ENCODE peak calls at places on chromosomes 1 and 21, in nine cellular contexts. One of them, this sample, is unnamed.

GRCh38 chr1:5837976-5838653 is 154.1 kb downstream of the NPHP4 start:
- DNase-seq in neuronal stem cell: no peak
- DNase-seq in colonic mucosa: no peak
- DNase-seq in A549: no peak
- DNase-seq in dorsolateral prefrontal cortex: no peak
- DNase-seq in tibial artery: no peak
- DNase-seq in pancreas: no peak
- DNase-seq in HCT116: no peak
- DNase-seq in ovary: no peak
- DNase-seq in this sample: no peak

GRCh38 chr1:242428403-242429190 is 95.9 kb downstream of the PLD5 start:
- DNase-seq in neuronal stem cell: no peak
- DNase-seq in colonic mucosa: no peak
- DNase-seq in A549: no peak
- DNase-seq in dorsolateral prefrontal cortex: no peak
- DNase-seq in tibial artery: no peak
- DNase-seq in pancreas: no peak
- DNase-seq in HCT116: no peak
- DNase-seq in ovary: no peak
- DNase-seq in this sample: no peak

GRCh38 chr1:234533034-234533571 is 54.1 kb upstream of the TARBP1 start:
- DNase-seq in neuronal stem cell: no peak
- DNase-seq in colonic mucosa: peak
- DNase-seq in A549: no peak
- DNase-seq in dorsolateral prefrontal cortex: no peak
- DNase-seq in tibial artery: peak
- DNase-seq in pancreas: no peak
- DNase-seq in HCT116: no peak
- DNase-seq in ovary: peak
- DNase-seq in this sample: no peak

GRCh38 chr1:14977338-14977931 is 176.1 kb upstream of the TMEM51 start:
- DNase-seq in neuronal stem cell: no peak
- DNase-seq in colonic mucosa: no peak
- DNase-seq in A549: no peak
- DNase-seq in dorsolateral prefrontal cortex: no peak
- DNase-seq in tibial artery: no peak
- DNase-seq in pancreas: no peak
- DNase-seq in HCT116: no peak
- DNase-seq in ovary: no peak
- DNase-seq in this sample: no peak

GRCh38 chr1:6157528-6158174 is 22.5 kb downstream of the CHD5 start:
- DNase-seq in neuronal stem cell: no peak
- DNase-seq in colonic mucosa: peak
- DNase-seq in A549: peak
- DNase-seq in dorsolateral prefrontal cortex: peak
- DNase-seq in tibial artery: no peak
- DNase-seq in pancreas: no peak
- DNase-seq in HCT116: peak
- DNase-seq in ovary: no peak
- DNase-seq in this sample: no peak

GRCh38 chr1:145960468-145961108 is 2.8 kb upstream of the LIX1L start:
- DNase-seq in neuronal stem cell: peak
- DNase-seq in colonic mucosa: peak
- DNase-seq in A549: peak
- DNase-seq in dorsolateral prefrontal cortex: peak
- DNase-seq in tibial artery: peak
- DNase-seq in pancreas: peak
- DNase-seq in HCT116: no peak
- DNase-seq in ovary: peak
- DNase-seq in this sample: peak

GRCh38 chr1:204319462-204319861 is 40.3 kb downstream of the PLEKHA6 start:
- DNase-seq in neuronal stem cell: no peak
- DNase-seq in colonic mucosa: no peak
- DNase-seq in A549: peak
- DNase-seq in dorsolateral prefrontal cortex: no peak
- DNase-seq in tibial artery: no peak
- DNase-seq in pancreas: no peak
- DNase-seq in HCT116: peak
- DNase-seq in ovary: no peak
- DNase-seq in this sample: peak

GRCh38 chr1:27011058-27011764 is 1.4 kb downstream of the TENT5B start:
- DNase-seq in neuronal stem cell: peak
- DNase-seq in colonic mucosa: no peak
- DNase-seq in A549: peak
- DNase-seq in dorsolateral prefrontal cortex: no peak
- DNase-seq in tibial artery: peak
- DNase-seq in pancreas: peak
- DNase-seq in HCT116: peak
- DNase-seq in ovary: peak
- DNase-seq in this sample: peak

GRCh38 chr21:17482928-17483327 is 29.9 kb upstream of the CXADR start:
- DNase-seq in neuronal stem cell: no peak
- DNase-seq in colonic mucosa: no peak
- DNase-seq in A549: no peak
- DNase-seq in dorsolateral prefrontal cortex: no peak
- DNase-seq in tibial artery: no peak
- DNase-seq in pancreas: no peak
- DNase-seq in HCT116: no peak
- DNase-seq in ovary: no peak
- DNase-seq in this sample: no peak

GRCh38 chr1:44170281-44170823 is 28.9 kb upstream of the KLF18 start:
- DNase-seq in neuronal stem cell: no peak
- DNase-seq in colonic mucosa: no peak
- DNase-seq in A549: no peak
- DNase-seq in dorsolateral prefrontal cortex: no peak
- DNase-seq in tibial artery: no peak
- DNase-seq in pancreas: no peak
- DNase-seq in HCT116: no peak
- DNase-seq in ovary: no peak
- DNase-seq in this sample: no peak

GRCh38 chr21:42042651-42043050 is 28.5 kb upstream of the UMODL1 start:
- DNase-seq in neuronal stem cell: no peak
- DNase-seq in colonic mucosa: no peak
- DNase-seq in A549: no peak
- DNase-seq in dorsolateral prefrontal cortex: no peak
- DNase-seq in tibial artery: no peak
- DNase-seq in pancreas: no peak
- DNase-seq in HCT116: no peak
- DNase-seq in ovary: no peak
- DNase-seq in this sample: no peak

GRCh38 chr1:43199093-43199726 is 27.1 kb downstream of the CFAP57 start:
- DNase-seq in neuronal stem cell: no peak
- DNase-seq in colonic mucosa: no peak
- DNase-seq in A549: no peak
- DNase-seq in dorsolateral prefrontal cortex: no peak
- DNase-seq in tibial artery: no peak
- DNase-seq in pancreas: no peak
- DNase-seq in HCT116: no peak
- DNase-seq in ovary: no peak
- DNase-seq in this sample: no peak

DNA sequence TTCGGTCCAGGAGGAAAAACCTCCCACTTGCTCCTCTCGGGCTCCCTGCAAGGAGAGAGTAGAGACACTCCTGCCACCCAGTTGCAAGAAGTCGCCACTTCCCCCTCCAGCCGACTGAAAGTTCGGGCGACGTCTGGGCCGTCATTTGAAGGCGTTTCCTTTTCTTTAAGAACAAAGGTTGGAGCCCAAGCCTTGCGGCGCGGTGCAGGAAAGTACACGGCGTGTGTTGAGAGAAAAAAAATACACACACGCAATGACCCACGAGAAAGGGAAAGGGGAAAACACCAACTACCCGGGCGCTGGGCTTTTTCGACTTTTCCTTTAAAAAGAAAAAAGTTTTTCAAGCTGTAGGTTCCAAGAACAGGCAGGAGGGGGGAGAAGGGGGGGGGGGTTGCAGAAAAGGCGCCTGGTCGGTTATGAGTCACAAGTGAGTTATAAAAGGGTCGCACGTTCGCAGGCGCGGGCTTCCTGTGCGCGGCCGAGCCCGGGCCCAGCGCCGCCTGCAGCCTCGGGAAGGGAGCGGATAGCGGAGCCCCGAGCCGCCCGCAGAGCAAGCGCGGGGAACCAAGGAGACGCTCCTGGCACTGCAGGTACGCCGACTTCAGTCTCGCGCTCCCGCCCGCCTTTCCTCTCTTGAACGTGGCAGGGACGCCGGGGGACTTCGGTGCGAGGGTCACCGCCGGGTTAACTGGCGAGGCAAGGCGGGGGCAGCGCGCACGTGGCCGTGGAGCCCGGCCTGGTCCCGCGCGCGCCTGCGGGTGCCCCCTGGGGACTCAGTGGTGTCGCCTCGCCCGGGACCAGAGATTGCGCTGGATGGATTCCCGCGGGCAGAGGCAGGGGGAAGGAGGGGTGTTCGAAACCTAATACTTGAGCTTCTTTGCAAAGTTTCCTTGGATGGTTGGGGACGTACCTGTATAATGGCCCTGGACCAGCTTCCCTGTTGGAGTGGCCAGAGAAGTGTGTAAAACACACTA is 45.3 kb downstream of the MRPL39 start:
- DNase-seq in neuronal stem cell: peak
- DNase-seq in colonic mucosa: peak
- DNase-seq in A549: peak
- DNase-seq in dorsolateral prefrontal cortex: no peak
- DNase-seq in tibial artery: peak
- DNase-seq in pancreas: peak
- DNase-seq in HCT116: no peak
- DNase-seq in ovary: peak
- DNase-seq in this sample: peak
- H3K27ac ChIP-seq in neuronal stem cell: no peak
- H3K27ac ChIP-seq in colonic mucosa: peak
- H3K27ac ChIP-seq in A549: peak
- H3K27ac ChIP-seq in dorsolateral prefrontal cortex: no peak
- H3K27ac ChIP-seq in tibial artery: peak
- H3K27ac ChIP-seq in pancreas: no peak
- H3K27ac ChIP-seq in HCT116: no peak
- H3K27ac ChIP-seq in ovary: no peak
- H3K27ac ChIP-seq in this sample: peak

GRCh38 chr21:37198989-37199924 is 67.9 kb downstream of the VPS26C start:
- DNase-seq in neuronal stem cell: no peak
- DNase-seq in colonic mucosa: no peak
- DNase-seq in A549: no peak
- DNase-seq in dorsolateral prefrontal cortex: no peak
- DNase-seq in tibial artery: no peak
- DNase-seq in pancreas: no peak
- DNase-seq in HCT116: peak
- DNase-seq in ovary: no peak
- DNase-seq in this sample: no peak
- H3K27ac ChIP-seq in neuronal stem cell: no peak
- H3K27ac ChIP-seq in colonic mucosa: peak
- H3K27ac ChIP-seq in A549: no peak
- H3K27ac ChIP-seq in dorsolateral prefrontal cortex: peak
- H3K27ac ChIP-seq in tibial artery: no peak
- H3K27ac ChIP-seq in pancreas: no peak
- H3K27ac ChIP-seq in HCT116: peak
- H3K27ac ChIP-seq in ovary: no peak
- H3K27ac ChIP-seq in this sample: no peak

GRCh38 chr1:211736351-211736915 is 61.0 kb upstream of the NEK2 start:
- DNase-seq in neuronal stem cell: no peak
- DNase-seq in colonic mucosa: no peak
- DNase-seq in A549: no peak
- DNase-seq in dorsolateral prefrontal cortex: peak
- DNase-seq in tibial artery: no peak
- DNase-seq in pancreas: no peak
- DNase-seq in HCT116: no peak
- DNase-seq in ovary: peak
- DNase-seq in this sample: no peak

GRCh38 chr1:211738096-211738708 is 62.8 kb upstream of the NEK2 start:
- DNase-seq in neuronal stem cell: no peak
- DNase-seq in colonic mucosa: no peak
- DNase-seq in A549: no peak
- DNase-seq in dorsolateral prefrontal cortex: no peak
- DNase-seq in tibial artery: no peak
- DNase-seq in pancreas: no peak
- DNase-seq in HCT116: no peak
- DNase-seq in ovary: no peak
- DNase-seq in this sample: no peak

GRCh38 chr1:211738709-211739301 is 63.4 kb upstream of the NEK2 start:
- DNase-seq in neuronal stem cell: no peak
- DNase-seq in colonic mucosa: no peak
- DNase-seq in A549: no peak
- DNase-seq in dorsolateral prefrontal cortex: no peak
- DNase-seq in tibial artery: no peak
- DNase-seq in pancreas: no peak
- DNase-seq in HCT116: no peak
- DNase-seq in ovary: no peak
- DNase-seq in this sample: no peak

GRCh38 chr1:211735208-211736170 is 60.1 kb upstream of the NEK2 start:
- DNase-seq in neuronal stem cell: no peak
- DNase-seq in colonic mucosa: peak
- DNase-seq in A549: peak
- DNase-seq in dorsolateral prefrontal cortex: peak
- DNase-seq in tibial artery: no peak
- DNase-seq in pancreas: peak
- DNase-seq in HCT116: peak
- DNase-seq in ovary: peak
- DNase-seq in this sample: no peak

DNA sequence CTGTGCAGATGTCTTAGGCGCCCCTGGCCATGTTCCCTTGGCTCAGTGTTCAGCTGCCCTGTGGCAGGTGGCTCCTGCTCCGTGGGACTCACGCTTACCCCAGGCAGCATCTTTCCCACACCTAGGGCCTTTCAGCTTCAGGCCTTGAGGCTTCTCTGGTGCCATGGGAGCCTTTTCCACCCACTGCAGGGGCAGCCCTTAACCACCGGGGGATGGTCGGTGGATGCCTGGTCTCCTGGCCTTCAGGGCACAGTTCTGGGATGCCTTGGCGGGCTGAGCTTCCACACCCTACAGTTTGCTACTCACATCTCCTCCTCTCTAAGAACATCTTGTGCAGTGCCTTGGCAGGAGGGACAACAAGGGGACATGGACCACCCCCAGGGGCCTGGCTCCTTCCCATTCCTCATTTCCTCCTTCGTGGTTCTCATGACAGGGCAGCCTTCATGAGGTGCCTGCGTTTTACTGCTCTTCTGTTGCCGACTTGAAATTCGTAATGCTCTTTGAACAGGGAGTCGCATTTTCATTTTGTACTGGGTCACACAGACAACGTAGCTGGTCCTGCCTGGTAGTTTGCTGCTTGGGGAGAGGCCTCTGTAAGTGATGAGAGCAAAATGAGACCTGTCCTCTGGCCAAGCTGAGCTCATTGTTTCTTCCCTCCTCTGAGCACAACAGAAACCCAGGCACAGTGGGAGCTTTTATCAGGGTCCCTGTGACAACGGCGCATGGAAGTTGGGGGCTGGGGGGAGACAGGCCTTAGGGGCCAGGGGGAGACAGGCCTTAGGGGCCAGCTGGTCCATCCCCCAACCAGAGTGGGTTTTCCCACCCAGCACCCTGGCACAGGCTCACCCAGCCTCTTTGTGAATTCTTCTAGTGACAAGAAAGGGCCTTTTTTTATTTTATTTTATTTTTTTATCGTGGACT is 62.0 kb upstream of the NEK2 start:
- DNase-seq in neuronal stem cell: no peak
- DNase-seq in colonic mucosa: no peak
- DNase-seq in A549: no peak
- DNase-seq in dorsolateral prefrontal cortex: peak
- DNase-seq in tibial artery: no peak
- DNase-seq in pancreas: no peak
- DNase-seq in HCT116: no peak
- DNase-seq in ovary: no peak
- DNase-seq in this sample: no peak
- H3K27ac ChIP-seq in neuronal stem cell: no peak
- H3K27ac ChIP-seq in colonic mucosa: no peak
- H3K27ac ChIP-seq in A549: peak
- H3K27ac ChIP-seq in dorsolateral prefrontal cortex: peak
- H3K27ac ChIP-seq in tibial artery: no peak
- H3K27ac ChIP-seq in pancreas: no peak
- H3K27ac ChIP-seq in HCT116: no peak
- H3K27ac ChIP-seq in ovary: no peak
- H3K27ac ChIP-seq in this sample: no peak

GRCh38 chr1:25871086-25871703 is 4.3 kb downstream of the PAQR7 start:
- DNase-seq in neuronal stem cell: no peak
- DNase-seq in colonic mucosa: no peak
- DNase-seq in A549: no peak
- DNase-seq in dorsolateral prefrontal cortex: peak
- DNase-seq in tibial artery: no peak
- DNase-seq in pancreas: no peak
- DNase-seq in HCT116: no peak
- DNase-seq in ovary: peak
- DNase-seq in this sample: no peak
- H3K27ac ChIP-seq in neuronal stem cell: no peak
- H3K27ac ChIP-seq in colonic mucosa: no peak
- H3K27ac ChIP-seq in A549: peak
- H3K27ac ChIP-seq in dorsolateral prefrontal cortex: no peak
- H3K27ac ChIP-seq in tibial artery: no peak
- H3K27ac ChIP-seq in pancreas: peak
- H3K27ac ChIP-seq in HCT116: no peak
- H3K27ac ChIP-seq in ovary: peak
- H3K27ac ChIP-seq in this sample: peak

This sample was measured in stomach.